ENCODE peak calls at places on chromosomes 4 and X, in eight cellular contexts. One of them, this sample, is unnamed.

GRCh38 chr4:145177906-145178538 is 2.4 kb downstream of the OTUD4 start:
- DNase-seq in foreskin keratinocyte: no peak
- DNase-seq in colonic mucosa: peak; percentile 40
- DNase-seq in stomach: no peak
- DNase-seq in bronchial epithelial cell: peak; percentile 59
- DNase-seq in IMR-90: peak; percentile 45
- DNase-seq in A549: no peak
- DNase-seq in CD8-positive, alpha-beta T cell: no peak
- DNase-seq in this sample: peak; percentile 50

GRCh38 chrX:11446331-11446730 is 153.1 kb downstream of the AMELX start:
- DNase-seq in IMR-90: peak; percentile 55
- DNase-seq in A549: no peak
- DNase-seq in colonic mucosa: no peak
- DNase-seq in bronchial epithelial cell: no peak
- DNase-seq in stomach: no peak
- DNase-seq in foreskin keratinocyte: no peak
- DNase-seq in CD8-positive, alpha-beta T cell: no peak
- DNase-seq in this sample: no peak

GRCh38 chrX:70439016-70439415 is 5.6 kb upstream of the DLG3 start:
- DNase-seq in stomach: no peak
- DNase-seq in IMR-90: no peak
- DNase-seq in CD8-positive, alpha-beta T cell: no peak
- DNase-seq in colonic mucosa: no peak
- DNase-seq in foreskin keratinocyte: no peak
- DNase-seq in A549: no peak
- DNase-seq in bronchial epithelial cell: peak; percentile 40
- DNase-seq in this sample: peak; percentile 33

GRCh38 chr4:7513731-7514130 is 79.0 kb upstream of the PSAPL1 start:
- DNase-seq in CD8-positive, alpha-beta T cell: no peak
- DNase-seq in A549: no peak
- DNase-seq in bronchial epithelial cell: no peak
- DNase-seq in IMR-90: peak; percentile 39
- DNase-seq in foreskin keratinocyte: peak; percentile 37
- DNase-seq in stomach: no peak
- DNase-seq in colonic mucosa: no peak
- DNase-seq in this sample: no peak

GRCh38 chrX:45771560-45772340 is 571.1 kb upstream of the DIPK2B start:
- DNase-seq in stomach: peak; percentile 47
- DNase-seq in CD8-positive, alpha-beta T cell: peak; percentile 65
- DNase-seq in foreskin keratinocyte: no peak
- DNase-seq in bronchial epithelial cell: peak; percentile 59
- DNase-seq in IMR-90: peak; percentile 80
- DNase-seq in colonic mucosa: peak; percentile 48
- DNase-seq in A549: no peak
- DNase-seq in this sample: peak; percentile 60

GRCh38 chr4:82726601-82727000 is 72.0 kb downstream of the SCD5 start:
- DNase-seq in IMR-90: no peak
- DNase-seq in CD8-positive, alpha-beta T cell: no peak
- DNase-seq in colonic mucosa: no peak
- DNase-seq in A549: no peak
- DNase-seq in stomach: no peak
- DNase-seq in foreskin keratinocyte: no peak
- DNase-seq in bronchial epithelial cell: no peak
- DNase-seq in this sample: no peak

GRCh38 chr4:98181815-98182214 is 38.5 kb upstream of the STPG2 start:
- DNase-seq in stomach: no peak
- DNase-seq in CD8-positive, alpha-beta T cell: no peak
- DNase-seq in bronchial epithelial cell: peak; percentile 64
- DNase-seq in foreskin keratinocyte: no peak
- DNase-seq in A549: no peak
- DNase-seq in IMR-90: peak; percentile 14
- DNase-seq in colonic mucosa: no peak
- DNase-seq in this sample: peak; percentile 67

GRCh38 chr4:156242390-156242789 is 288.7 kb upstream of the CTSO start:
- DNase-seq in foreskin keratinocyte: no peak
- DNase-seq in bronchial epithelial cell: no peak
- DNase-seq in colonic mucosa: no peak
- DNase-seq in A549: no peak
- DNase-seq in IMR-90: no peak
- DNase-seq in stomach: no peak
- DNase-seq in CD8-positive, alpha-beta T cell: no peak
- DNase-seq in this sample: no peak

GRCh38 chr4:74376888-74377483 is 12.0 kb downstream of the EREG start:
- DNase-seq in IMR-90: peak; percentile 77
- DNase-seq in A549: peak; percentile 41
- DNase-seq in stomach: no peak
- DNase-seq in CD8-positive, alpha-beta T cell: no peak
- DNase-seq in bronchial epithelial cell: peak; percentile 69
- DNase-seq in foreskin keratinocyte: no peak
- DNase-seq in colonic mucosa: no peak
- DNase-seq in this sample: peak; percentile 75

GRCh38 chr4:26321326-26322276 is 787 bp downstream of the RBPJ start:
- DNase-seq in bronchial epithelial cell: peak; percentile 17
- DNase-seq in A549: peak; percentile 5
- DNase-seq in foreskin keratinocyte: no peak
- DNase-seq in stomach: no peak
- DNase-seq in colonic mucosa: peak; percentile 47
- DNase-seq in IMR-90: peak; percentile 41
- DNase-seq in CD8-positive, alpha-beta T cell: peak; percentile 55
- DNase-seq in this sample: no peak

GRCh38 chrX:52138830-52139544 is 45.7 kb upstream of the MAGED4 start:
- DNase-seq in CD8-positive, alpha-beta T cell: no peak
- DNase-seq in bronchial epithelial cell: no peak
- DNase-seq in foreskin keratinocyte: no peak
- DNase-seq in A549: no peak
- DNase-seq in colonic mucosa: no peak
- DNase-seq in IMR-90: no peak
- DNase-seq in stomach: no peak
- DNase-seq in this sample: no peak

GRCh38 chrX:102129473-102129872 is 4.0 kb downstream of the TCEAL2 start:
- DNase-seq in CD8-positive, alpha-beta T cell: no peak
- DNase-seq in A549: peak; percentile 4
- DNase-seq in colonic mucosa: no peak
- DNase-seq in bronchial epithelial cell: peak; percentile 20
- DNase-seq in stomach: no peak
- DNase-seq in foreskin keratinocyte: no peak
- DNase-seq in IMR-90: peak; percentile 4
- DNase-seq in this sample: peak; percentile 10

GRCh38 chr4:30860983-30861382 is 140.8 kb downstream of the PCDH7 start:
- DNase-seq in foreskin keratinocyte: peak; percentile 74
- DNase-seq in A549: no peak
- DNase-seq in colonic mucosa: no peak
- DNase-seq in IMR-90: no peak
- DNase-seq in stomach: no peak
- DNase-seq in CD8-positive, alpha-beta T cell: no peak
- DNase-seq in bronchial epithelial cell: peak; percentile 78
- DNase-seq in this sample: peak; percentile 85

GRCh38 chrX:77446029-77446585 is 1.1 kb upstream of the FGF16 start:
- DNase-seq in colonic mucosa: peak; percentile 23
- DNase-seq in bronchial epithelial cell: no peak
- DNase-seq in foreskin keratinocyte: no peak
- DNase-seq in IMR-90: no peak
- DNase-seq in CD8-positive, alpha-beta T cell: no peak
- DNase-seq in A549: no peak
- DNase-seq in stomach: no peak
- DNase-seq in this sample: no peak

GRCh38 chr4:95087657-95088455 is 330.1 kb downstream of the BMPR1B start:
- DNase-seq in stomach: no peak
- DNase-seq in IMR-90: peak; percentile 68
- DNase-seq in CD8-positive, alpha-beta T cell: no peak
- DNase-seq in colonic mucosa: no peak
- DNase-seq in A549: no peak
- DNase-seq in bronchial epithelial cell: peak; percentile 58
- DNase-seq in foreskin keratinocyte: no peak
- DNase-seq in this sample: peak; percentile 40

GRCh38 chrX:148500428-148501120 is at the start of gene AFF2:
- DNase-seq in IMR-90: no peak
- DNase-seq in CD8-positive, alpha-beta T cell: peak; percentile 55
- DNase-seq in stomach: peak; percentile 28
- DNase-seq in foreskin keratinocyte: no peak
- DNase-seq in bronchial epithelial cell: no peak
- DNase-seq in colonic mucosa: no peak
- DNase-seq in A549: peak; percentile 2
- DNase-seq in this sample: peak; percentile 18

GRCh38 chr4:25847329-25847728 is 15.5 kb downstream of the SEL1L3 start:
- DNase-seq in CD8-positive, alpha-beta T cell: no peak
- DNase-seq in IMR-90: peak; percentile 57
- DNase-seq in foreskin keratinocyte: no peak
- DNase-seq in stomach: no peak
- DNase-seq in bronchial epithelial cell: no peak
- DNase-seq in colonic mucosa: no peak
- DNase-seq in A549: no peak
- DNase-seq in this sample: no peak

GRCh38 chrX:155718964-155719586 is 106.3 kb upstream of the TMLHE start:
- DNase-seq in foreskin keratinocyte: no peak
- DNase-seq in bronchial epithelial cell: peak; percentile 4
- DNase-seq in IMR-90: no peak
- DNase-seq in colonic mucosa: no peak
- DNase-seq in CD8-positive, alpha-beta T cell: no peak
- DNase-seq in A549: no peak
- DNase-seq in stomach: no peak
- DNase-seq in this sample: no peak

GRCh38 chrX:45788941-45789348 is 588.3 kb upstream of the DIPK2B start:
- DNase-seq in IMR-90: peak; percentile 52
- DNase-seq in CD8-positive, alpha-beta T cell: no peak
- DNase-seq in bronchial epithelial cell: peak; percentile 60
- DNase-seq in foreskin keratinocyte: no peak
- DNase-seq in A549: no peak
- DNase-seq in colonic mucosa: no peak
- DNase-seq in stomach: no peak
- DNase-seq in this sample: peak; percentile 57

GRCh38 chr4:185810746-185811508 is 1.1 kb downstream of the SORBS2 start:
- DNase-seq in IMR-90: no peak
- DNase-seq in stomach: no peak
- DNase-seq in CD8-positive, alpha-beta T cell: no peak
- DNase-seq in colonic mucosa: no peak
- DNase-seq in bronchial epithelial cell: peak; percentile 25
- DNase-seq in A549: no peak
- DNase-seq in foreskin keratinocyte: no peak
- DNase-seq in this sample: peak; percentile 30

GRCh38 chr4:14178421-14178820 is 550.9 kb upstream of the BOD1L1 start:
- DNase-seq in colonic mucosa: no peak
- DNase-seq in A549: no peak
- DNase-seq in bronchial epithelial cell: peak; percentile 76
- DNase-seq in IMR-90: peak; percentile 57
- DNase-seq in CD8-positive, alpha-beta T cell: no peak
- DNase-seq in stomach: no peak
- DNase-seq in foreskin keratinocyte: no peak
- DNase-seq in this sample: peak; percentile 68

GRCh38 chr4:101019941-101020401 is 327.4 kb downstream of the PPP3CA start:
- DNase-seq in colonic mucosa: peak; percentile 34
- DNase-seq in A549: no peak
- DNase-seq in bronchial epithelial cell: peak; percentile 85
- DNase-seq in CD8-positive, alpha-beta T cell: peak; percentile 48
- DNase-seq in stomach: no peak
- DNase-seq in foreskin keratinocyte: peak; percentile 60
- DNase-seq in IMR-90: peak; percentile 14
- DNase-seq in this sample: peak; percentile 74

GRCh38 chr4:100113732-100114131 is 76.5 kb downstream of the DDIT4L start:
- DNase-seq in IMR-90: no peak
- DNase-seq in colonic mucosa: no peak
- DNase-seq in CD8-positive, alpha-beta T cell: no peak
- DNase-seq in A549: no peak
- DNase-seq in stomach: no peak
- DNase-seq in bronchial epithelial cell: no peak
- DNase-seq in foreskin keratinocyte: no peak
- DNase-seq in this sample: no peak

DNA sequence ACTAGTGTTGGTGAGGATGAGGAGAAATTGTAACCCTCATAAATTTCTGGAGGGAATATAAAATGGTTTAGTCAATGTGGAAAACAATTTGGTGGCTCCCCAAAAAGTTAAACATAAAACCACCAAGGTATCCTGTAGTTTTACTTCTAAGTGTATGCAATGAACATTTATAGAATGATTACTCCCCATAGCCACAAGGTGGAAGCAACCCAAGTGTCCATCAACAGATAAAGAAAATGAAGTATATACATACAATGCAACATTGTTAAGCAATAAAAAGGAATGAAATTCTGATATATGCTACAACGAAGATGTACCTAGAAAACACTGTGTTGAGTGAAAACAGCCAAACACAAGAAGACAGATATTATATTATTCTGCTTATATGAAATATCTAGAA is 569.1 kb upstream of the GRID2 start:
- DNase-seq in CD8-positive, alpha-beta T cell: no peak
- DNase-seq in bronchial epithelial cell: peak; percentile 29
- DNase-seq in stomach: no peak
- DNase-seq in foreskin keratinocyte: no peak
- DNase-seq in A549: no peak
- DNase-seq in IMR-90: no peak
- DNase-seq in colonic mucosa: no peak
- DNase-seq in this sample: peak; percentile 41
- TF ChIP-seq CTCF in CD8-positive, alpha-beta T cell: no peak
- TF ChIP-seq CTCF in bronchial epithelial cell: no peak
- TF ChIP-seq CTCF in stomach: no peak
- TF ChIP-seq CTCF in foreskin keratinocyte: peak; percentile 60
- TF ChIP-seq CTCF in A549: no peak
- TF ChIP-seq CTCF in IMR-90: no peak
- TF ChIP-seq CTCF in colonic mucosa: peak; percentile 7
- TF ChIP-seq CTCF in this sample: peak; percentile 46

DNA sequence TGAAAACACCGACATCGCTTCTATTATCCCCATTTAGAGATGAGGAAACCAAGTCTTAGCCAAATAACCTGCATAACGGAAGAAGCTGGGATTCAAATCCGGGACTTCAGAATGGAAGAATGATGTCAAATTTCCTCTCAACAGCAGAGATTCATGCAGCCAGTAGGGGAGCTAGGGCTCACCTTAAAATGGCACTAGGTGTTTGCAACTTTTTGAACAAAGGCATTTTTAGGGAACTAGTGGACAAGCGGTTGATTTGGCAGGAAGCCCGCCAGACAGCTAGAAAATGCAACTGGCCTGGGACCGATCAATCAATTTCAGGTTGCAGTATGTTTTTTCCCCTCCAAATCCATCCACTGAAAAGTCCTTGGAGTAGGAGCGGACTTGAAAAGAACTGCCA is 224.2 kb downstream of the PTTG2 start:
- DNase-seq in IMR-90: no peak
- DNase-seq in A549: no peak
- DNase-seq in stomach: no peak
- DNase-seq in bronchial epithelial cell: no peak
- DNase-seq in CD8-positive, alpha-beta T cell: no peak
- DNase-seq in foreskin keratinocyte: no peak
- DNase-seq in colonic mucosa: no peak
- DNase-seq in this sample: no peak
- TF ChIP-seq CTCF in IMR-90: peak; percentile 16
- TF ChIP-seq CTCF in A549: no peak
- TF ChIP-seq CTCF in stomach: no peak
- TF ChIP-seq CTCF in bronchial epithelial cell: peak; percentile 31
- TF ChIP-seq CTCF in CD8-positive, alpha-beta T cell: no peak
- TF ChIP-seq CTCF in foreskin keratinocyte: peak; percentile 58
- TF ChIP-seq CTCF in colonic mucosa: peak; percentile 20
- TF ChIP-seq CTCF in this sample: peak; percentile 55

GRCh38 chr4:119151161-119151560 is 15.5 kb downstream of the MYOZ2 start:
- DNase-seq in colonic mucosa: no peak
- DNase-seq in foreskin keratinocyte: no peak
- DNase-seq in CD8-positive, alpha-beta T cell: no peak
- DNase-seq in IMR-90: no peak
- DNase-seq in A549: no peak
- DNase-seq in bronchial epithelial cell: no peak
- DNase-seq in stomach: peak; percentile 59
- DNase-seq in this sample: no peak
- TF ChIP-seq CTCF in colonic mucosa: no peak
- TF ChIP-seq CTCF in foreskin keratinocyte: no peak
- TF ChIP-seq CTCF in CD8-positive, alpha-beta T cell: no peak
- TF ChIP-seq CTCF in IMR-90: no peak
- TF ChIP-seq CTCF in A549: no peak
- TF ChIP-seq CTCF in bronchial epithelial cell: no peak
- TF ChIP-seq CTCF in stomach: no peak
- TF ChIP-seq CTCF in this sample: no peak

GRCh38 chr4:1446502-1447153 is 40.4 kb upstream of the NKX1-1 start:
- DNase-seq in foreskin keratinocyte: no peak
- DNase-seq in stomach: no peak
- DNase-seq in CD8-positive, alpha-beta T cell: no peak
- DNase-seq in bronchial epithelial cell: no peak
- DNase-seq in IMR-90: no peak
- DNase-seq in colonic mucosa: no peak
- DNase-seq in A549: no peak
- DNase-seq in this sample: no peak
- TF ChIP-seq CTCF in foreskin keratinocyte: no peak
- TF ChIP-seq CTCF in stomach: no peak
- TF ChIP-seq CTCF in CD8-positive, alpha-beta T cell: no peak
- TF ChIP-seq CTCF in bronchial epithelial cell: no peak
- TF ChIP-seq CTCF in IMR-90: no peak
- TF ChIP-seq CTCF in colonic mucosa: no peak
- TF ChIP-seq CTCF in A549: no peak
- TF ChIP-seq CTCF in this sample: no peak

This sample was measured in epithelial cell of esophagus.